ENCODE peak calls at places on chromosomes 13 and 19, in six cellular contexts. R is endothelial cell of umbilical vein, N is A549, Z is GM12878, L is HepG2, B is K562. G is an unnamed sample.

GRCh38 chr13:105773241-105773640 is 762.2 kb downstream of the EFNB2 start:
- DNase-seq in R (no peak), N (no peak), Z (no peak), L (no peak), B (no peak), G (no peak)

GRCh38 chr19:29396925-29397324 is 128.9 kb upstream of the VSTM2B start:
- DNase-seq in R (no peak), N (no peak), Z (no peak), L (no peak), B (no peak), G (no peak)

GRCh38 chr13:113110852-113111315 is 5.3 kb downstream of the F7 start:
- DNase-seq in R (no peak), N (no peak), Z (no peak), L (no peak), B (no peak), G (no peak)

GRCh38 chr19:35352448-35353304 is 5.0 kb downstream of the FFAR1 start:
- DNase-seq in R (peak), N (peak), Z (peak), L (peak), B (peak), G (peak)

GRCh38 chr13:88124142-88124541 is 453.0 kb downstream of the SLITRK5 start:
- DNase-seq in R (no peak), N (no peak), Z (no peak), L (no peak), B (no peak), G (no peak)

GRCh38 chr13:113771709-113772331 is 12.8 kb downstream of the TMEM255B start:
- DNase-seq in R (peak), N (no peak), Z (no peak), L (no peak), B (no peak), G (no peak)

GRCh38 chr13:46866150-46866549 is 30.7 kb downstream of the HTR2A start:
- DNase-seq in R (no peak), N (no peak), Z (no peak), L (peak), B (no peak), G (peak)

GRCh38 chr19:38683393-38684077 is 36.1 kb downstream of the ACTN4 start:
- DNase-seq in R (peak), N (peak), Z (no peak), L (peak), B (peak), G (peak)

GRCh38 chr19:29671393-29672076 is 6.3 kb downstream of the PLEKHF1 start:
- DNase-seq in R (peak), N (no peak), Z (peak), L (peak), B (peak), G (peak)

GRCh38 chr19:46297700-46298476 is 1.0 kb downstream of the HIF3A start:
- DNase-seq in R (peak), N (no peak), Z (no peak), L (no peak), B (peak), G (no peak)

GRCh38 chr19:8476524-8476923 is 25.9 kb downstream of the PRAM1 start:
- DNase-seq in R (no peak), N (no peak), Z (no peak), L (no peak), B (no peak), G (no peak)

GRCh38 chr13:42544246-42544915 is 29.6 kb upstream of the TNFSF11 start:
- DNase-seq in R (no peak), N (no peak), Z (no peak), L (no peak), B (no peak), G (no peak)

GRCh38 chr19:11168568-11168967 is 13.0 kb upstream of the SPC24 start:
- DNase-seq in R (peak), N (peak), Z (no peak), L (no peak), B (no peak), G (no peak)

GRCh38 chr13:46489586-46490023 is 63.4 kb upstream of the LRCH1 start:
- DNase-seq in R (no peak), N (no peak), Z (no peak), L (no peak), B (no peak), G (no peak)

GRCh38 chr13:19283836-19284235 is 102.2 kb upstream of the TUBA3C start:
- DNase-seq in R (no peak), N (no peak), Z (no peak), L (no peak), B (no peak), G (no peak)

GRCh38 chr19:1853295-1854031 is 5.2 kb upstream of the REXO1 start:
- DNase-seq in R (peak), N (peak), Z (peak), L (peak), B (peak), G (peak)

GRCh38 chr13:23987331-23987730 is 90.0 kb upstream of the C1QTNF9B start:
- DNase-seq in R (no peak), N (no peak), Z (no peak), L (no peak), B (no peak), G (no peak)

GRCh38 chr13:101303512-101303911 is 112.8 kb downstream of the NALCN start:
- DNase-seq in R (no peak), N (no peak), Z (no peak), L (no peak), B (no peak), G (peak)

GRCh38 chr13:74246398-74246975 is 112.3 kb upstream of the KLF12 start:
- DNase-seq in R (peak), N (no peak), Z (no peak), L (no peak), B (no peak), G (no peak)

GRCh38 chr19:39677931-39678889 is 22.5 kb downstream of the LGALS16 start:
- DNase-seq in R (no peak), N (no peak), Z (no peak), L (peak), B (no peak), G (no peak)

GRCh38 chr19:31568724-31569123 is 219.5 kb upstream of the TSHZ3 start:
- DNase-seq in R (no peak), N (no peak), Z (no peak), L (no peak), B (no peak), G (no peak)

GRCh38 chr19:35755550-35756371 is 1.1 kb downstream of the HSPB6 start:
- DNase-seq in R (no peak), N (no peak), Z (no peak), L (no peak), B (no peak), G (no peak)

GRCh38 chr19:16428372-16429036 is 43.3 kb downstream of the EPS15L1 start:
- DNase-seq in R (no peak), N (no peak), Z (no peak), L (no peak), B (no peak), G (no peak)

GRCh38 chr13:94917814-94918213 is 205.5 kb upstream of the SOX21 start:
- DNase-seq in R (peak), N (no peak), Z (no peak), L (no peak), B (no peak), G (peak)
- TF ChIP-seq MYC in R (no peak), N (no peak), Z (no peak), L (no peak), B (no peak), G (no peak)

GRCh38 chr19:49428547-49429451 is 3.6 kb downstream of the GFY start:
- DNase-seq in R (no peak), N (no peak), Z (no peak), L (no peak), B (no peak), G (no peak)
- H3K4me3 ChIP-seq in R (no peak), N (peak), Z (no peak), L (no peak), B (peak), G (no peak)

GRCh38 chr13:97161832-97162231 is 60.3 kb upstream of the MBNL2 start:
- DNase-seq in R (no peak), N (no peak), Z (no peak), L (no peak), B (no peak), G (no peak)
- TF ChIP-seq MYC in R (no peak), N (no peak), Z (no peak), L (no peak), B (no peak), G (no peak)

GRCh38 chr19:18007605-18007938 is 398 bp upstream of the ARRDC2 start:
- DNase-seq in R (no peak), N (no peak), Z (no peak), L (no peak), B (no peak), G (no peak)

GRCh38 chr19:18009412-18010066 is 1.6 kb downstream of the ARRDC2 start:
- DNase-seq in R (no peak), N (no peak), Z (no peak), L (peak), B (no peak), G (peak)

GRCh38 chr19:18007939-18008673 is at the start of gene ARRDC2:
- DNase-seq in R (peak), N (no peak), Z (no peak), L (peak), B (peak), G (peak)

GRCh38 chr19:18010149-18010548 is 2.2 kb downstream of the ARRDC2 start:
- DNase-seq in R (no peak), N (no peak), Z (no peak), L (no peak), B (no peak), G (no peak)

DNA sequence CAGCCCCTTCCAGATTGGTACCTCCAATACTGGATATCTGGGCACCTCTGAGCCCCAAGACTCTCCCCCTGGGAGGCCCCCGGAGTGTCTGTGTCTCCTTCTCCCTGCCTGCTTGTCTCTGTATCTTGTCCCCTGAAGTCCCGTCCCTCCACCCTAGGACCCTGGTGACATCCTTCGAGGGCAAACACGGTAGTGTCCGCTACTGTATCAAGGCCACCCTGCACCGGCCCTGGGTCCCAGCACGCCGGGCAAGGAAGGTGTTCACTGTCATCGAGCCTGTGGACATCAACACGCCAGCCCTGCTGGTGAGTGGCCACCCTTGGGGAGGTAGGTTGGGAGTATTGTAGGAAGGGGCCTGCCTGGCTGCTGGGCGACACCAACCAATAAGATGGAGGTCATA is 844 bp downstream of the ARRDC2 start:
- DNase-seq in R (no peak), N (no peak), Z (no peak), L (no peak), B (no peak), G (no peak)
- H3K4me3 ChIP-seq in R (peak), N (no peak), Z (peak), L (no peak), B (no peak), G (no peak)

DNA sequence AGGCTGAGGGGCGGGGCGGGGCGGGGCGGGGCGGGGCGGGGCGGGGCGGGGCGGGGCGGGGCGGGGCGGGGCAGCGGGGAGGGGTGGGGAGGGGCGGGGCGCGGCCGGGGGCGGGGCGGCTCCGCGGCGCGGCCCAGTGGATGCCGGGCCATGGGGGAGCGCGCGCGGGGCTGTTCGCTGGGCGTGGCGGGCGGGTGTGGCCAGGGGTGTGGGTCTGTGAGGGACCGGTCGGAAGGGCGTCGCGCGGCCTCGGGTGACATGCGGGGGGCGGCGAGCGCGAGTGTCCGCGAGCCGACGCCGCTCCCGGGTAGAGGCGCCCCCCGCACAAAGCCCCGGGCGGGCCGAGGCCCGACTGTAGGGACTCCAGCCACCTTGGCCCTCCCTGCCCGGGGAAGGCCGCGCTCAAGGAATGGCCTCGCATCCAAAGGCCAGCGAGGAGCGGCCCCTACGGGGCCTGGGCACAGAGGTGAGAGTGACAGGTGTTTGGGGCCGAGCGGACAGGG is at the start of gene ZFP28:
- DNase-seq in R (no peak), N (no peak), Z (no peak), L (no peak), B (no peak), G (no peak)
- TF ChIP-seq MYC in R (no peak), N (no peak), Z (no peak), L (no peak), B (no peak), G (no peak)

GRCh38 chr19:52635786-52636570 is 2.2 kb downstream of the ZNF83 start:
- DNase-seq in R (no peak), N (no peak), Z (no peak), L (no peak), B (no peak), G (no peak)

GRCh38 chr19:52640916-52641315 is 2.8 kb upstream of the ZNF83 start:
- DNase-seq in R (peak), N (no peak), Z (no peak), L (no peak), B (peak), G (peak)

GRCh38 chr19:52637718-52638585 is at the start of gene ZNF83:
- DNase-seq in R (peak), N (no peak), Z (peak), L (peak), B (peak), G (peak)

GRCh38 chr19:52638601-52639000 is 446 bp upstream of the ZNF83 start:
- DNase-seq in R (no peak), N (no peak), Z (no peak), L (no peak), B (peak), G (no peak)
- H3K4me3 ChIP-seq in R (peak), N (no peak), Z (peak), L (peak), B (peak), G (peak)

DNA sequence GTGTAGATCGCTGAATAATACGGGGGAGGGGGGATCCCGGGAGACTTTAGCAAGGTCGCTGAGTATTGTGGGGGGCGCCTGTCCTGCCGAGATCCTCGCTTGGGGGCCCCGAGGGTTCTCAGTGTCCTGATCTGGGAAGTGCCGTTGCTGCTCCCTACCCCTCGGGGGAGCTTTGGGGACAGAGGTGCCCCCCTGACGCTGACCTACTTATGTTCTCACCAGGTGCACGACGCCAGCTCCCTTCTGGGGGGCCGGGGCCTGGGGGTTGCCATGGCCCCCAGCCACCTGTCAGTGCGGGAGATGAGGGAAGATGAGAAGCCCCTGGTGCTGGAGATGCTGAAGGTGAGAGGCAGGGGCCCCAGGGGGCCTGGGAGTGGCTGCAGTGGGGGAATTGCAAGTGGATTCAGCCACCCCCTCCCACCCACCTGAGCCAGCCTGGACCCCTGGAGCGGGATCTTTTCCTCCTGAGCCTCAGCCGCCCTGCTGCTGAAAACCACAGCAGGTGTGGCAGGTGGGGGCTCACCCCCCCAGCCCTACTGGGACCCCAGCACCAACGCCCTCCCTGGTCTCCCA is 537 bp downstream of the NAT14 start:
- DNase-seq in R (no peak), N (no peak), Z (no peak), L (no peak), B (peak), G (no peak)
- TF ChIP-seq MYC in R (no peak), N (no peak), Z (no peak), L (no peak), B (no peak), G (no peak)

GRCh38 chr13:51207881-51208280 is 14.3 kb upstream of the FAM124A start:
- DNase-seq in R (no peak), N (no peak), Z (no peak), L (no peak), B (no peak), G (no peak)
- H3K4me3 ChIP-seq in R (no peak), N (no peak), Z (no peak), L (no peak), B (no peak), G (no peak)

G was measured in NB4.